ENCODE peak calls at places on chromosomes 2 and 18, in four cellular contexts. G, E, I and D are unnamed samples.
A peak's percentile ranks its signal among the peaks of the same experiment; 100 is the strongest.

GRCh38 chr18:3722662-3723433 is 272.9 kb downstream of the TGIF1 start:
- DNase-seq in I (no peak), G (no peak), E (no peak), D (no peak)

GRCh38 chr2:28956415-28956826 is 24.7 kb upstream of the TOGARAM2 start:
- DNase-seq in G (no peak), E (peak; percentile 17), I (no peak), D (peak; percentile 21)

GRCh38 chr2:19644763-19645162 is 257.0 kb downstream of the TTC32 start:
- DNase-seq in G (no peak), I (no peak), E (no peak), D (no peak)

GRCh38 chr2:221189431-221189830 is 382.7 kb downstream of the EPHA4 start:
- DNase-seq in I (no peak), G (no peak), E (no peak), D (no peak)

GRCh38 chr18:22223263-22223960 is 54.0 kb downstream of the GATA6 start:
- DNase-seq in I (peak; percentile 77), E (no peak), G (peak; percentile 70), D (peak; percentile 37)

GRCh38 chr2:43455735-43456642 is 139.8 kb downstream of the THADA start:
- DNase-seq in E (no peak), G (no peak), I (peak; percentile 88), D (no peak)

GRCh38 chr2:223635080-223635479 is 32.9 kb upstream of the SCG2 start:
- DNase-seq in I (no peak), G (no peak), E (no peak), D (no peak)

GRCh38 chr18:49098386-49098785 is 147.6 kb upstream of the SMAD7 start:
- DNase-seq in G (no peak), I (no peak), E (no peak), D (no peak)

GRCh38 chr2:240423788-240424191 is 11.7 kb upstream of the GPC1 start:
- DNase-seq in E (no peak), I (no peak), G (no peak), D (peak; percentile 12)

GRCh38 chr2:47569658-47570398 is 166.9 kb downstream of the MSH2 start:
- DNase-seq in G (no peak), E (peak; percentile 18), I (no peak), D (no peak)